ENCODE peak calls at places on chromosomes 6 and 20, in seven cellular contexts. One of them, this sample, is unnamed.

GRCh38 chr6:116015560-116015959 is 45.1 kb downstream of the FRK start:
- DNase-seq in activated CD8-positive, alpha-beta memory T cell treated with anti-CD3 and anti-CD28 coated beads for 1 hour: no peak
- DNase-seq in C1 segment of cervical spinal cord: no peak
- DNase-seq in psoas muscle: no peak
- DNase-seq in T47D: peak
- DNase-seq in stromal cell of bone marrow: no peak
- DNase-seq in cardiac fibroblast: no peak
- DNase-seq in this sample: no peak

GRCh38 chr20:46720776-46721425 is 11.5 kb downstream of the SLC2A10 start:
- DNase-seq in activated CD8-positive, alpha-beta memory T cell treated with anti-CD3 and anti-CD28 coated beads for 1 hour: no peak
- DNase-seq in C1 segment of cervical spinal cord: no peak
- DNase-seq in psoas muscle: no peak
- DNase-seq in T47D: no peak
- DNase-seq in stromal cell of bone marrow: no peak
- DNase-seq in cardiac fibroblast: no peak
- DNase-seq in this sample: no peak

GRCh38 chr20:41358230-41358629 is 8.4 kb downstream of the EMILIN3 start:
- DNase-seq in activated CD8-positive, alpha-beta memory T cell treated with anti-CD3 and anti-CD28 coated beads for 1 hour: no peak
- DNase-seq in C1 segment of cervical spinal cord: no peak
- DNase-seq in psoas muscle: peak
- DNase-seq in T47D: no peak
- DNase-seq in stromal cell of bone marrow: no peak
- DNase-seq in cardiac fibroblast: no peak
- DNase-seq in this sample: no peak

GRCh38 chr6:107709341-107709740 is 114.8 kb downstream of the SCML4 start:
- DNase-seq in activated CD8-positive, alpha-beta memory T cell treated with anti-CD3 and anti-CD28 coated beads for 1 hour: no peak
- DNase-seq in C1 segment of cervical spinal cord: no peak
- DNase-seq in psoas muscle: no peak
- DNase-seq in T47D: no peak
- DNase-seq in stromal cell of bone marrow: no peak
- DNase-seq in cardiac fibroblast: no peak
- DNase-seq in this sample: no peak

GRCh38 chr6:88166493-88166900 is 350 bp upstream of the CNR1 start:
- DNase-seq in activated CD8-positive, alpha-beta memory T cell treated with anti-CD3 and anti-CD28 coated beads for 1 hour: no peak
- DNase-seq in C1 segment of cervical spinal cord: no peak
- DNase-seq in psoas muscle: no peak
- DNase-seq in T47D: no peak
- DNase-seq in stromal cell of bone marrow: no peak
- DNase-seq in cardiac fibroblast: no peak
- DNase-seq in this sample: no peak

GRCh38 chr20:29443819-29444218 is 1813.6 kb upstream of the DEFB115 start:
- DNase-seq in activated CD8-positive, alpha-beta memory T cell treated with anti-CD3 and anti-CD28 coated beads for 1 hour: no peak
- DNase-seq in C1 segment of cervical spinal cord: no peak
- DNase-seq in psoas muscle: no peak
- DNase-seq in T47D: no peak
- DNase-seq in stromal cell of bone marrow: no peak
- DNase-seq in cardiac fibroblast: no peak
- DNase-seq in this sample: no peak

GRCh38 chr6:40806479-40806878 is 219.3 kb upstream of the LRFN2 start:
- DNase-seq in activated CD8-positive, alpha-beta memory T cell treated with anti-CD3 and anti-CD28 coated beads for 1 hour: no peak
- DNase-seq in C1 segment of cervical spinal cord: no peak
- DNase-seq in psoas muscle: no peak
- DNase-seq in T47D: no peak
- DNase-seq in stromal cell of bone marrow: no peak
- DNase-seq in cardiac fibroblast: no peak
- DNase-seq in this sample: no peak

GRCh38 chr6:107128577-107128976 is 13.3 kb upstream of the BEND3 start:
- DNase-seq in activated CD8-positive, alpha-beta memory T cell treated with anti-CD3 and anti-CD28 coated beads for 1 hour: no peak
- DNase-seq in C1 segment of cervical spinal cord: no peak
- DNase-seq in psoas muscle: no peak
- DNase-seq in T47D: no peak
- DNase-seq in stromal cell of bone marrow: no peak
- DNase-seq in cardiac fibroblast: peak
- DNase-seq in this sample: no peak

GRCh38 chr20:845967-846893 is 12.7 kb downstream of the FAM110A start:
- DNase-seq in activated CD8-positive, alpha-beta memory T cell treated with anti-CD3 and anti-CD28 coated beads for 1 hour: no peak
- DNase-seq in C1 segment of cervical spinal cord: no peak
- DNase-seq in psoas muscle: no peak
- DNase-seq in T47D: no peak
- DNase-seq in stromal cell of bone marrow: no peak
- DNase-seq in cardiac fibroblast: no peak
- DNase-seq in this sample: no peak

GRCh38 chr20:13279171-13279570 is 58.1 kb downstream of the ISM1 start:
- DNase-seq in activated CD8-positive, alpha-beta memory T cell treated with anti-CD3 and anti-CD28 coated beads for 1 hour: no peak
- DNase-seq in C1 segment of cervical spinal cord: no peak
- DNase-seq in psoas muscle: no peak
- DNase-seq in T47D: no peak
- DNase-seq in stromal cell of bone marrow: peak
- DNase-seq in cardiac fibroblast: no peak
- DNase-seq in this sample: no peak

GRCh38 chr20:31573555-31574295 is 31.4 kb upstream of the ID1 start:
- DNase-seq in activated CD8-positive, alpha-beta memory T cell treated with anti-CD3 and anti-CD28 coated beads for 1 hour: no peak
- DNase-seq in C1 segment of cervical spinal cord: no peak
- DNase-seq in psoas muscle: no peak
- DNase-seq in T47D: peak
- DNase-seq in stromal cell of bone marrow: no peak
- DNase-seq in cardiac fibroblast: no peak
- DNase-seq in this sample: no peak

GRCh38 chr6:43985329-43985728 is 141.9 kb downstream of the MRPL14 start:
- DNase-seq in activated CD8-positive, alpha-beta memory T cell treated with anti-CD3 and anti-CD28 coated beads for 1 hour: no peak
- DNase-seq in C1 segment of cervical spinal cord: no peak
- DNase-seq in psoas muscle: no peak
- DNase-seq in T47D: no peak
- DNase-seq in stromal cell of bone marrow: no peak
- DNase-seq in cardiac fibroblast: no peak
- DNase-seq in this sample: no peak

GRCh38 chr20:62409935-62410741 is 3.1 kb upstream of the CABLES2 start:
- DNase-seq in activated CD8-positive, alpha-beta memory T cell treated with anti-CD3 and anti-CD28 coated beads for 1 hour: no peak
- DNase-seq in C1 segment of cervical spinal cord: no peak
- DNase-seq in psoas muscle: peak
- DNase-seq in T47D: peak
- DNase-seq in stromal cell of bone marrow: no peak
- DNase-seq in cardiac fibroblast: peak
- DNase-seq in this sample: no peak

GRCh38 chr20:45948742-45949541 is 14.5 kb downstream of the PCIF1 start:
- DNase-seq in activated CD8-positive, alpha-beta memory T cell treated with anti-CD3 and anti-CD28 coated beads for 1 hour: no peak
- DNase-seq in C1 segment of cervical spinal cord: no peak
- DNase-seq in psoas muscle: no peak
- DNase-seq in T47D: no peak
- DNase-seq in stromal cell of bone marrow: no peak
- DNase-seq in cardiac fibroblast: no peak
- DNase-seq in this sample: no peak

GRCh38 chr6:5112065-5112799 is 27.1 kb downstream of the PPP1R3G start:
- DNase-seq in activated CD8-positive, alpha-beta memory T cell treated with anti-CD3 and anti-CD28 coated beads for 1 hour: no peak
- DNase-seq in C1 segment of cervical spinal cord: no peak
- DNase-seq in psoas muscle: no peak
- DNase-seq in T47D: no peak
- DNase-seq in stromal cell of bone marrow: no peak
- DNase-seq in cardiac fibroblast: peak
- DNase-seq in this sample: no peak

GRCh38 chr6:13877116-13877515 is 47.6 kb upstream of the RNF182 start:
- DNase-seq in activated CD8-positive, alpha-beta memory T cell treated with anti-CD3 and anti-CD28 coated beads for 1 hour: no peak
- DNase-seq in C1 segment of cervical spinal cord: no peak
- DNase-seq in psoas muscle: no peak
- DNase-seq in T47D: no peak
- DNase-seq in stromal cell of bone marrow: peak
- DNase-seq in cardiac fibroblast: peak
- DNase-seq in this sample: no peak

GRCh38 chr6:37047933-37048850 is 42.7 kb downstream of the FGD2 start:
- DNase-seq in activated CD8-positive, alpha-beta memory T cell treated with anti-CD3 and anti-CD28 coated beads for 1 hour: no peak
- DNase-seq in C1 segment of cervical spinal cord: no peak
- DNase-seq in psoas muscle: no peak
- DNase-seq in T47D: no peak
- DNase-seq in stromal cell of bone marrow: no peak
- DNase-seq in cardiac fibroblast: no peak
- DNase-seq in this sample: no peak

GRCh38 chr20:41631826-41632225 is 13.6 kb upstream of the CHD6 start:
- DNase-seq in activated CD8-positive, alpha-beta memory T cell treated with anti-CD3 and anti-CD28 coated beads for 1 hour: no peak
- DNase-seq in C1 segment of cervical spinal cord: no peak
- DNase-seq in psoas muscle: peak
- DNase-seq in T47D: no peak
- DNase-seq in stromal cell of bone marrow: peak
- DNase-seq in cardiac fibroblast: peak
- DNase-seq in this sample: peak

GRCh38 chr6:36874016-36874442 is 574 bp downstream of the PPIL1 start:
- DNase-seq in activated CD8-positive, alpha-beta memory T cell treated with anti-CD3 and anti-CD28 coated beads for 1 hour: no peak
- DNase-seq in C1 segment of cervical spinal cord: no peak
- DNase-seq in psoas muscle: no peak
- DNase-seq in T47D: no peak
- DNase-seq in stromal cell of bone marrow: no peak
- DNase-seq in cardiac fibroblast: peak
- DNase-seq in this sample: no peak

GRCh38 chr6:45864651-45865050 is 151.0 kb downstream of the CLIC5 start:
- DNase-seq in activated CD8-positive, alpha-beta memory T cell treated with anti-CD3 and anti-CD28 coated beads for 1 hour: no peak
- DNase-seq in C1 segment of cervical spinal cord: no peak
- DNase-seq in psoas muscle: no peak
- DNase-seq in T47D: no peak
- DNase-seq in stromal cell of bone marrow: no peak
- DNase-seq in cardiac fibroblast: no peak
- DNase-seq in this sample: no peak

GRCh38 chr6:56683882-56684281 is 41.2 kb upstream of the DST start:
- DNase-seq in activated CD8-positive, alpha-beta memory T cell treated with anti-CD3 and anti-CD28 coated beads for 1 hour: no peak
- DNase-seq in C1 segment of cervical spinal cord: no peak
- DNase-seq in psoas muscle: no peak
- DNase-seq in T47D: peak
- DNase-seq in stromal cell of bone marrow: peak
- DNase-seq in cardiac fibroblast: peak
- DNase-seq in this sample: no peak

GRCh38 chr20:10925767-10926166 is 252.0 kb upstream of the JAG1 start:
- DNase-seq in activated CD8-positive, alpha-beta memory T cell treated with anti-CD3 and anti-CD28 coated beads for 1 hour: no peak
- DNase-seq in C1 segment of cervical spinal cord: no peak
- DNase-seq in psoas muscle: no peak
- DNase-seq in T47D: no peak
- DNase-seq in stromal cell of bone marrow: no peak
- DNase-seq in cardiac fibroblast: no peak
- DNase-seq in this sample: no peak

GRCh38 chr6:106820412-106820852 is 154.1 kb downstream of the CD24 start:
- DNase-seq in activated CD8-positive, alpha-beta memory T cell treated with anti-CD3 and anti-CD28 coated beads for 1 hour: no peak
- DNase-seq in C1 segment of cervical spinal cord: no peak
- DNase-seq in psoas muscle: no peak
- DNase-seq in T47D: no peak
- DNase-seq in stromal cell of bone marrow: no peak
- DNase-seq in cardiac fibroblast: peak
- DNase-seq in this sample: peak

GRCh38 chr20:845226-845868 is 11.8 kb downstream of the FAM110A start:
- DNase-seq in activated CD8-positive, alpha-beta memory T cell treated with anti-CD3 and anti-CD28 coated beads for 1 hour: no peak
- DNase-seq in C1 segment of cervical spinal cord: no peak
- DNase-seq in psoas muscle: no peak
- DNase-seq in T47D: no peak
- DNase-seq in stromal cell of bone marrow: no peak
- DNase-seq in cardiac fibroblast: no peak
- DNase-seq in this sample: no peak

GRCh38 chr6:37433657-37434271 is 743 bp downstream of the CMTR1 start:
- DNase-seq in activated CD8-positive, alpha-beta memory T cell treated with anti-CD3 and anti-CD28 coated beads for 1 hour: peak
- DNase-seq in C1 segment of cervical spinal cord: no peak
- DNase-seq in psoas muscle: no peak
- DNase-seq in T47D: peak
- DNase-seq in stromal cell of bone marrow: no peak
- DNase-seq in cardiac fibroblast: peak
- DNase-seq in this sample: no peak

GRCh38 chr6:17725083-17725482 is 18.4 kb upstream of the NUP153 start:
- DNase-seq in activated CD8-positive, alpha-beta memory T cell treated with anti-CD3 and anti-CD28 coated beads for 1 hour: no peak
- DNase-seq in C1 segment of cervical spinal cord: no peak
- DNase-seq in psoas muscle: no peak
- DNase-seq in T47D: no peak
- DNase-seq in stromal cell of bone marrow: no peak
- DNase-seq in cardiac fibroblast: peak
- DNase-seq in this sample: no peak

GRCh38 chr6:114747995-114748625 is 405.3 kb upstream of the HS3ST5 start:
- DNase-seq in activated CD8-positive, alpha-beta memory T cell treated with anti-CD3 and anti-CD28 coated beads for 1 hour: no peak
- DNase-seq in C1 segment of cervical spinal cord: peak
- DNase-seq in psoas muscle: no peak
- DNase-seq in T47D: peak
- DNase-seq in stromal cell of bone marrow: peak
- DNase-seq in cardiac fibroblast: peak
- DNase-seq in this sample: peak

GRCh38 chr20:48727226-48727625 is 100.6 kb downstream of the PREX1 start:
- DNase-seq in activated CD8-positive, alpha-beta memory T cell treated with anti-CD3 and anti-CD28 coated beads for 1 hour: no peak
- DNase-seq in C1 segment of cervical spinal cord: no peak
- DNase-seq in psoas muscle: no peak
- DNase-seq in T47D: no peak
- DNase-seq in stromal cell of bone marrow: no peak
- DNase-seq in cardiac fibroblast: no peak
- DNase-seq in this sample: no peak

GRCh38 chr20:14497004-14497403 is 159.6 kb upstream of the FLRT3 start:
- DNase-seq in activated CD8-positive, alpha-beta memory T cell treated with anti-CD3 and anti-CD28 coated beads for 1 hour: no peak
- DNase-seq in C1 segment of cervical spinal cord: no peak
- DNase-seq in psoas muscle: no peak
- DNase-seq in T47D: no peak
- DNase-seq in stromal cell of bone marrow: no peak
- DNase-seq in cardiac fibroblast: peak
- DNase-seq in this sample: no peak

GRCh38 chr6:63926258-63926657 is 290.7 kb downstream of the PHF3 start:
- DNase-seq in activated CD8-positive, alpha-beta memory T cell treated with anti-CD3 and anti-CD28 coated beads for 1 hour: no peak
- DNase-seq in C1 segment of cervical spinal cord: no peak
- DNase-seq in psoas muscle: no peak
- DNase-seq in T47D: no peak
- DNase-seq in stromal cell of bone marrow: no peak
- DNase-seq in cardiac fibroblast: no peak
- DNase-seq in this sample: no peak

GRCh38 chr20:58065508-58066361 is 162.7 kb downstream of the ANKRD60 start:
- DNase-seq in activated CD8-positive, alpha-beta memory T cell treated with anti-CD3 and anti-CD28 coated beads for 1 hour: no peak
- DNase-seq in C1 segment of cervical spinal cord: no peak
- DNase-seq in psoas muscle: no peak
- DNase-seq in T47D: peak
- DNase-seq in stromal cell of bone marrow: no peak
- DNase-seq in cardiac fibroblast: no peak
- DNase-seq in this sample: peak